ENCODE peak calls at places on chromosome 1, in eight cellular contexts. One of them, this sample, is unnamed. For H3K36me3, the result is how much of the 10 kb centered on the place peaks cover.

GRCh38 chr1:67135354-67135753 is 584 bp upstream of the C1orf141 start:
- DNase-seq in GM23248: peak
- DNase-seq in SJSA1: no peak
- DNase-seq in neural progenitor cell: no peak
- DNase-seq in breast epithelium: no peak
- DNase-seq in heart right ventricle: no peak
- DNase-seq in lower lobe of right lung: no peak
- DNase-seq in aorta: no peak
- DNase-seq in this sample: no peak

GRCh38 chr1:110196917-110197782 is 13.0 kb upstream of the KCNC4 start:
- DNase-seq in GM23248: peak
- DNase-seq in SJSA1: peak
- DNase-seq in neural progenitor cell: peak
- DNase-seq in breast epithelium: no peak
- DNase-seq in heart right ventricle: no peak
- DNase-seq in lower lobe of right lung: no peak
- DNase-seq in aorta: no peak
- DNase-seq in this sample: peak

GRCh38 chr1:97143236-97143882 is 421.8 kb downstream of the PTBP2 start:
- DNase-seq in GM23248: peak
- DNase-seq in SJSA1: peak
- DNase-seq in neural progenitor cell: no peak
- DNase-seq in breast epithelium: no peak
- DNase-seq in heart right ventricle: no peak
- DNase-seq in lower lobe of right lung: no peak
- DNase-seq in aorta: no peak
- DNase-seq in this sample: no peak

GRCh38 chr1:8152731-8153702 is 126.9 kb upstream of the ERRFI1 start:
- DNase-seq in GM23248: no peak
- DNase-seq in SJSA1: no peak
- DNase-seq in neural progenitor cell: no peak
- DNase-seq in breast epithelium: no peak
- DNase-seq in heart right ventricle: no peak
- DNase-seq in lower lobe of right lung: peak
- DNase-seq in aorta: no peak
- DNase-seq in this sample: peak

GRCh38 chr1:8211620-8212442 is 106.1 kb upstream of the SLC45A1 start:
- DNase-seq in GM23248: peak
- DNase-seq in SJSA1: peak
- DNase-seq in neural progenitor cell: no peak
- DNase-seq in breast epithelium: no peak
- DNase-seq in heart right ventricle: no peak
- DNase-seq in lower lobe of right lung: peak
- DNase-seq in aorta: peak
- DNase-seq in this sample: no peak

GRCh38 chr1:235545294-235545930 is 41.2 kb upstream of the B3GALNT2 start:
- DNase-seq in GM23248: no peak
- DNase-seq in SJSA1: no peak
- DNase-seq in neural progenitor cell: no peak
- DNase-seq in breast epithelium: no peak
- DNase-seq in heart right ventricle: no peak
- DNase-seq in lower lobe of right lung: no peak
- DNase-seq in aorta: no peak
- DNase-seq in this sample: no peak

GRCh38 chr1:24142546-24143431 is at the start of gene IL22RA1:
- DNase-seq in GM23248: peak
- DNase-seq in SJSA1: peak
- DNase-seq in neural progenitor cell: no peak
- DNase-seq in breast epithelium: no peak
- DNase-seq in heart right ventricle: no peak
- DNase-seq in lower lobe of right lung: no peak
- DNase-seq in aorta: no peak
- DNase-seq in this sample: no peak

GRCh38 chr1:19720174-19720573 is 55.5 kb downstream of the HTR6 start:
- DNase-seq in GM23248: no peak
- DNase-seq in SJSA1: no peak
- DNase-seq in neural progenitor cell: no peak
- DNase-seq in breast epithelium: no peak
- DNase-seq in heart right ventricle: no peak
- DNase-seq in lower lobe of right lung: no peak
- DNase-seq in aorta: no peak
- DNase-seq in this sample: no peak

GRCh38 chr1:41109316-41110263 is 88.1 kb upstream of the SLFNL1 start:
- DNase-seq in GM23248: peak
- DNase-seq in SJSA1: peak
- DNase-seq in neural progenitor cell: no peak
- DNase-seq in breast epithelium: no peak
- DNase-seq in heart right ventricle: peak
- DNase-seq in lower lobe of right lung: no peak
- DNase-seq in aorta: no peak
- DNase-seq in this sample: no peak

GRCh38 chr1:208115924-208116614 is 128.1 kb downstream of the PLXNA2 start:
- DNase-seq in GM23248: no peak
- DNase-seq in SJSA1: no peak
- DNase-seq in neural progenitor cell: no peak
- DNase-seq in breast epithelium: no peak
- DNase-seq in heart right ventricle: no peak
- DNase-seq in lower lobe of right lung: no peak
- DNase-seq in aorta: no peak
- DNase-seq in this sample: no peak

GRCh38 chr1:97433094-97433493 is 487.7 kb downstream of the DPYD start:
- DNase-seq in GM23248: no peak
- DNase-seq in SJSA1: no peak
- DNase-seq in neural progenitor cell: no peak
- DNase-seq in breast epithelium: no peak
- DNase-seq in heart right ventricle: no peak
- DNase-seq in lower lobe of right lung: no peak
- DNase-seq in aorta: no peak
- DNase-seq in this sample: no peak

GRCh38 chr1:234611153-234611798 is 1.3 kb upstream of the IRF2BP2 start:
- DNase-seq in GM23248: peak
- DNase-seq in SJSA1: peak
- DNase-seq in neural progenitor cell: peak
- DNase-seq in breast epithelium: no peak
- DNase-seq in heart right ventricle: peak
- DNase-seq in lower lobe of right lung: no peak
- DNase-seq in aorta: no peak
- DNase-seq in this sample: peak

GRCh38 chr1:118659646-118660045 is 328.5 kb downstream of the TBX15 start:
- DNase-seq in GM23248: peak
- DNase-seq in SJSA1: no peak
- DNase-seq in neural progenitor cell: peak
- DNase-seq in breast epithelium: no peak
- DNase-seq in heart right ventricle: no peak
- DNase-seq in lower lobe of right lung: no peak
- DNase-seq in aorta: no peak
- DNase-seq in this sample: no peak

GRCh38 chr1:119647228-119647733 is 785 bp downstream of the ZNF697 start:
- DNase-seq in GM23248: peak
- DNase-seq in SJSA1: peak
- DNase-seq in neural progenitor cell: no peak
- DNase-seq in breast epithelium: no peak
- DNase-seq in heart right ventricle: peak
- DNase-seq in lower lobe of right lung: peak
- DNase-seq in aorta: peak
- DNase-seq in this sample: no peak

GRCh38 chr1:232695626-232696025 is 65.7 kb upstream of the SIPA1L2 start:
- DNase-seq in GM23248: no peak
- DNase-seq in SJSA1: no peak
- DNase-seq in neural progenitor cell: no peak
- DNase-seq in breast epithelium: no peak
- DNase-seq in heart right ventricle: no peak
- DNase-seq in lower lobe of right lung: no peak
- DNase-seq in aorta: no peak
- DNase-seq in this sample: no peak

GRCh38 chr1:203628185-203628996 is 1.8 kb downstream of the ATP2B4 start:
- DNase-seq in GM23248: peak
- DNase-seq in SJSA1: peak
- DNase-seq in neural progenitor cell: peak
- DNase-seq in breast epithelium: no peak
- DNase-seq in heart right ventricle: peak
- DNase-seq in lower lobe of right lung: peak
- DNase-seq in aorta: peak
- DNase-seq in this sample: peak

GRCh38 chr1:215992620-215993019 is 425.5 kb downstream of the KCTD3 start:
- DNase-seq in GM23248: peak
- DNase-seq in SJSA1: no peak
- DNase-seq in neural progenitor cell: peak
- DNase-seq in breast epithelium: no peak
- DNase-seq in heart right ventricle: no peak
- DNase-seq in lower lobe of right lung: no peak
- DNase-seq in aorta: no peak
- DNase-seq in this sample: no peak

GRCh38 chr1:178973671-178974091 is 52.0 kb upstream of the FAM20B start:
- DNase-seq in GM23248: no peak
- DNase-seq in SJSA1: no peak
- DNase-seq in neural progenitor cell: no peak
- DNase-seq in breast epithelium: no peak
- DNase-seq in heart right ventricle: peak
- DNase-seq in lower lobe of right lung: no peak
- DNase-seq in aorta: no peak
- DNase-seq in this sample: no peak
- H3K36me3 ChIP-seq in GM23248: under half
- H3K36me3 ChIP-seq in SJSA1: under half
- H3K36me3 ChIP-seq in neural progenitor cell: under half
- H3K36me3 ChIP-seq in breast epithelium: under half
- H3K36me3 ChIP-seq in heart right ventricle: under half
- H3K36me3 ChIP-seq in lower lobe of right lung: under half
- H3K36me3 ChIP-seq in aorta: under half
- H3K36me3 ChIP-seq in this sample: under half

DNA sequence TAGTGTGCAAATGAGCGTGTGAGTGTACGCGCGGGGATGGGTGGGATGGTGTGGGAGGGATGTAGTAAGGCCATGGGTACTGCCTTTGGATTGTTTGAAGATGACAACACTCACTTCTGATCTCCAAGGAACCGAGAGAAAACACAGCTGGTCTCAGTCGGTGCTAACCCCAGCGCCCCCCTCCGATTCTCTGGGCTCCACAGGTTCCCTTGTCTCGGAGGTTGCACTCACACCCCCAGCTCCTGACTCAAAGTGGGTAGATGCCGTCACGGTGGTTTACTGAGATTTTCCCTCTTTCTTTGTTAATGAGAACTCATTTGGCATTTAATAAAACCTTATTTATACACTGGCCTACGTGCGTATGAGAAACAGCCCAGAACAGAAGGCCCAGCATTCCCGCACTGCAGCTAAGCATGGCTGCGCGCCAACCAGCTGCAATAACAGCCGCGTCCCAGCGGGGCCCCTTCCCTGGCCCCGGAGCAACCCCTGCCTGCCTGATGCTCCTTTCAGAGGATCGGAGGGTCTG is 25.8 kb downstream of the ABCA4 start:
- DNase-seq in GM23248: peak
- DNase-seq in SJSA1: peak
- DNase-seq in neural progenitor cell: no peak
- DNase-seq in breast epithelium: no peak
- DNase-seq in heart right ventricle: peak
- DNase-seq in lower lobe of right lung: no peak
- DNase-seq in aorta: peak
- DNase-seq in this sample: peak
- H3K27ac ChIP-seq in GM23248: peak
- H3K27ac ChIP-seq in SJSA1: peak
- H3K27ac ChIP-seq in neural progenitor cell: no peak
- H3K27ac ChIP-seq in breast epithelium: peak
- H3K27ac ChIP-seq in heart right ventricle: peak
- H3K27ac ChIP-seq in lower lobe of right lung: peak
- H3K27ac ChIP-seq in aorta: no peak
- H3K27ac ChIP-seq in this sample: peak

DNA sequence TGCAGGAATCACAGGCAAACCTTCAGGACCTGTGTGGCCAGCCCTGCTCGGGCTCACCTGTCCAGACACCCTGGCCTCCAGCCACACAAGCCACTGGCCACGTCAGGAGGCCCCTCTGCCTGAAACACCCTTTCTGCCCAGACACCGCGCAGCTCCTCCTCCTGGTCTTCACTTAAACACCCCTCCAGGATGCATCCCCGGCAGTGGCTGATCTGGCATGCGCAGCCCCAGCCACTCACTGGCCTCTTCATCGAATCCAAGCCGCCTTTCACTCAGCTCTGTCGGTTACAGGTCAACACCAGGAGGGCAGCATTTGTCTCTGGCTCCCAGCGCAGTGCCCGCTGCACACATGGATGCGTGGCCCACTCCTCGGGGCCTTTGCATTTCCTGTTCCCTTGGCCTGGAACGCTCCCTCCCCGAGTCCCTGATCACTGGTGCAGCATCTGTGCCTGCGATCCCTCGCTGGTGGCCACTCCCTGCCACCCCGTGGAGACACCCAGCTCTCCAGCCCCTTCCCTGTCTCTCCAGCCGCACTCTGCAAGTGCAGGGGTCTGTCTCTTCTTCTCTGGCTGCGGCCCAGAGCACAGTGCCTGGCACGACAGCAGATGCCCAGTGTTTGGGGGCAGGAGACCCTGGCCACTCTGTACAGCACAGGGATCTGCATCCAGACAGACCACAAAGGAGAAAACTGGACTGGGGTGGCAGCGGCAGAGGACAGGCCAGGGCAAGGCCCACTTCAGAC is 9.4 kb downstream of the TPRG1L start:
- DNase-seq in GM23248: no peak
- DNase-seq in SJSA1: no peak
- DNase-seq in neural progenitor cell: no peak
- DNase-seq in breast epithelium: no peak
- DNase-seq in heart right ventricle: no peak
- DNase-seq in lower lobe of right lung: peak
- DNase-seq in aorta: peak
- DNase-seq in this sample: no peak
- H3K36me3 ChIP-seq in GM23248: under half
- H3K36me3 ChIP-seq in SJSA1: half or more
- H3K36me3 ChIP-seq in neural progenitor cell: under half
- H3K36me3 ChIP-seq in breast epithelium: under half
- H3K36me3 ChIP-seq in heart right ventricle: half or more
- H3K36me3 ChIP-seq in lower lobe of right lung: half or more
- H3K36me3 ChIP-seq in aorta: under half
- H3K36me3 ChIP-seq in this sample: under half

DNA sequence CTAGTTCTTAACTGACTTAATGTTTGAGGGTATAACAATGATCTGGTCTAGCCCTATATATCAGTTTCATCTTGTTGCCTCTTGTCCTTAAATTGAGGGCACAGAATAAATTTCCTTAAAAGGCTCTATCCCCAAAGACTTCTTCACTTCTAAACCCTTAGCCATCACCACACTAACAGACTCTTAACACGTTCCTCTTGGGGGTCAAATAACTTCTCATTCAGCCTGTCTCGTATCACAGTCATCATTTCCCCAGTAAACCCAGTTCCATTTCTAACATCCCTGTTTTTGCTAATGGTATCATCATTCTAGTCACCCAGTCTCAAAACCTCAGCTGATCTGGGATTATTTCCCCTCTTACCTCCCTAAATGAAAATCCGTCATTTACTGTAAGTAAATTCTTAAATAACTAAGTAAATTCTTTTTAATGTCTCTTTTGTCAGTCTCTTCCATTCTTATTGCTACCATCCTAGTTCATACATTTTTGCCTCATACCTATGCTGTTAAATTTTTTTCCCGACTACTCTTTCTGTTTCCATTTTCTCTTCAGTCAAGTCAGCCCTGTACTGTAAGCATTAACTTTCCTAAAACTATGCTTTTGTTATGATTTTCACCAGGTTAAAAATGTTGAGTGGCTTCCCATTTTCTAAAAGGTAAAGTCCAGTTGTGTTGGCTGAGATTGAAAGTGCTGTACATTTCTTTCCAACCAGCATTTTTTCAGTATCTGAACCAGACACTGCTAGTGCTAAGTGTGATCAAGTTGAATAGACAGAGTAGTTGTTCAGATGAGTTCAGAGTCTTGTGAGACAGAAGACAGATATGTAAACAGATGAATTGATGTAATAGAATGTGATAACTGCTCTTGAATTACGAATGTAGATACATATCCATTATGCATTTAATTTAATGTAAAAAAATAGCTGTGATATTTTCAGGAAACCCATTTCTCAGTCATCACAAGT is 6.9 kb downstream of the CTTNBP2NL start:
- DNase-seq in GM23248: peak
- DNase-seq in SJSA1: peak
- DNase-seq in neural progenitor cell: no peak
- DNase-seq in breast epithelium: no peak
- DNase-seq in heart right ventricle: no peak
- DNase-seq in lower lobe of right lung: no peak
- DNase-seq in aorta: no peak
- DNase-seq in this sample: no peak
- H3K27ac ChIP-seq in GM23248: peak
- H3K27ac ChIP-seq in SJSA1: peak
- H3K27ac ChIP-seq in neural progenitor cell: no peak
- H3K27ac ChIP-seq in breast epithelium: no peak
- H3K27ac ChIP-seq in heart right ventricle: no peak
- H3K27ac ChIP-seq in lower lobe of right lung: no peak
- H3K27ac ChIP-seq in aorta: no peak
- H3K27ac ChIP-seq in this sample: no peak